ENCODE peak calls at places on chromosome 6, in eight cellular contexts. I is fibroblast of mammary gland, S is pancreas, Q is choroid plexus epithelial cell, B is GM23248, A is HFF-Myc, X is hepatocyte, Y is fibroblast of pulmonary artery. K is an unnamed sample.

GRCh38 chr6:37303891-37304503 is 46.1 kb upstream of the TMEM217 start:
- DNase-seq in I (peak), S (no peak), Q (peak), B (peak), A (peak), X (peak), Y (peak), K (peak)

GRCh38 chr6:135586388-135586787 is 88.8 kb upstream of the AHI1 start:
- DNase-seq in I (no peak), S (no peak), Q (no peak), B (no peak), A (no peak), X (no peak), Y (no peak), K (no peak)

GRCh38 chr6:4021862-4022715 is 56.8 kb downstream of the FAM217A start:
- DNase-seq in I (peak), S (no peak), Q (peak), B (peak), A (no peak), X (no peak), Y (peak), K (no peak)

GRCh38 chr6:72826744-72827438 is 205.0 kb downstream of the KCNQ5 start:
- DNase-seq in I (peak), S (no peak), Q (peak), B (peak), A (no peak), X (no peak), Y (peak), K (peak)

GRCh38 chr6:139732451-139732850 is 358.0 kb upstream of the CITED2 start:
- DNase-seq in I (peak), S (no peak), Q (peak), B (peak), A (no peak), X (peak), Y (peak), K (peak)

GRCh38 chr6:20712011-20712410 is 177.8 kb downstream of the CDKAL1 start:
- DNase-seq in I (no peak), S (no peak), Q (peak), B (no peak), A (no peak), X (no peak), Y (peak), K (no peak)

GRCh38 chr6:109024784-109025183 is 69.9 kb downstream of the SESN1 start:
- DNase-seq in I (peak), S (no peak), Q (peak), B (no peak), A (no peak), X (no peak), Y (peak), K (peak)

GRCh38 chr6:53361549-53362031 is 12.8 kb upstream of the ELOVL5 start:
- DNase-seq in I (peak), S (no peak), Q (no peak), B (peak), A (no peak), X (no peak), Y (no peak), K (peak)

GRCh38 chr6:52566853-52567279 is 10.0 kb downstream of the TRAM2 start:
- DNase-seq in I (peak), S (no peak), Q (peak), B (peak), A (peak), X (peak), Y (peak), K (peak)

GRCh38 chr6:43052842-43053544 is 658 bp downstream of the CUL7 start:
- DNase-seq in I (no peak), S (peak), Q (peak), B (peak), A (no peak), X (peak), Y (peak), K (peak)

GRCh38 chr6:44222486-44222986 is 859 bp upstream of the SLC29A1 start:
- DNase-seq in I (no peak), S (no peak), Q (no peak), B (no peak), A (no peak), X (no peak), Y (no peak), K (no peak)

GRCh38 chr6:100121854-100122609 is 128.0 kb upstream of the MCHR2 start:
- DNase-seq in I (peak), S (no peak), Q (no peak), B (peak), A (no peak), X (no peak), Y (no peak), K (no peak)

GRCh38 chr6:159828074-159828473 is 28.0 kb downstream of the PNLDC1 start:
- DNase-seq in I (peak), S (no peak), Q (peak), B (peak), A (no peak), X (no peak), Y (no peak), K (no peak)

GRCh38 chr6:125262026-125263013 is 39.4 kb downstream of the HDDC2 start:
- DNase-seq in I (peak), S (no peak), Q (peak), B (peak), A (no peak), X (no peak), Y (peak), K (peak)

GRCh38 chr6:142702501-142703460 is 242.2 kb downstream of the HIVEP2 start:
- DNase-seq in I (no peak), S (no peak), Q (peak), B (no peak), A (no peak), X (no peak), Y (peak), K (no peak)

GRCh38 chr6:166008441-166009369 is 158.9 kb downstream of the TBXT start:
- DNase-seq in I (peak), S (no peak), Q (peak), B (peak), A (no peak), X (peak), Y (peak), K (peak)

GRCh38 chr6:134537146-134537555 is 219.2 kb upstream of the SGK1 start:
- DNase-seq in I (peak), S (no peak), Q (peak), B (peak), A (peak), X (no peak), Y (peak), K (peak)

GRCh38 chr6:43016166-43016915 is 2.3 kb downstream of the KLHDC3 start:
- DNase-seq in I (no peak), S (no peak), Q (peak), B (no peak), A (no peak), X (no peak), Y (no peak), K (no peak)

GRCh38 chr6:17721671-17722070 is 14.9 kb upstream of the NUP153 start:
- DNase-seq in I (no peak), S (no peak), Q (no peak), B (no peak), A (no peak), X (no peak), Y (no peak), K (no peak)

GRCh38 chr6:33755070-33755869 is 8.6 kb upstream of the IP6K3 start:
- DNase-seq in I (no peak), S (no peak), Q (no peak), B (no peak), A (no peak), X (no peak), Y (no peak), K (no peak)

GRCh38 chr6:160519603-160520042 is 144.5 kb downstream of the LPA start:
- DNase-seq in I (no peak), S (no peak), Q (peak), B (no peak), A (no peak), X (no peak), Y (peak), K (no peak)

GRCh38 chr6:77467038-77467437 is 3.7 kb upstream of the HTR1B start:
- DNase-seq in I (no peak), S (no peak), Q (peak), B (peak), A (no peak), X (peak), Y (no peak), K (no peak)

GRCh38 chr6:148507774-148508173 is 165.1 kb downstream of the SASH1 start:
- DNase-seq in I (peak), S (no peak), Q (peak), B (peak), A (no peak), X (no peak), Y (peak), K (no peak)
- H3K4me3 ChIP-seq in I (peak), S (no peak), Q (no peak), B (peak), A (peak), X (no peak), Y (no peak), K (no peak)

GRCh38 chr6:157035576-157035975 is 258.4 kb downstream of the ARID1B start:
- DNase-seq in I (no peak), S (no peak), Q (no peak), B (no peak), A (no peak), X (no peak), Y (no peak), K (no peak)

GRCh38 chr6:157034433-157035230 is 257.5 kb downstream of the ARID1B start:
- DNase-seq in I (peak), S (no peak), Q (peak), B (peak), A (no peak), X (peak), Y (peak), K (no peak)

GRCh38 chr6:157032923-157033322 is 255.7 kb downstream of the ARID1B start:
- DNase-seq in I (no peak), S (no peak), Q (no peak), B (no peak), A (no peak), X (no peak), Y (no peak), K (no peak)

GRCh38 chr6:157036245-157036681 is 259.1 kb downstream of the ARID1B start:
- DNase-seq in I (peak), S (no peak), Q (peak), B (peak), A (no peak), X (peak), Y (peak), K (no peak)

GRCh38 chr6:157033428-157034140 is 256.4 kb downstream of the ARID1B start:
- DNase-seq in I (peak), S (no peak), Q (peak), B (peak), A (no peak), X (no peak), Y (peak), K (no peak)
- H3K4me3 ChIP-seq in I (peak), S (no peak), Q (peak), B (peak), A (peak), X (no peak), Y (peak), K (peak)

GRCh38 chr6:7535498-7535897 is 6.0 kb upstream of the DSP start:
- DNase-seq in I (peak), S (no peak), Q (peak), B (peak), A (no peak), X (no peak), Y (no peak), K (peak)

GRCh38 chr6:7532232-7532631 is 9.2 kb upstream of the DSP start:
- DNase-seq in I (no peak), S (no peak), Q (no peak), B (no peak), A (no peak), X (peak), Y (no peak), K (no peak)

GRCh38 chr6:7529141-7529540 is 12.3 kb upstream of the DSP start:
- DNase-seq in I (no peak), S (no peak), Q (no peak), B (no peak), A (no peak), X (no peak), Y (no peak), K (no peak)

GRCh38 chr6:7534192-7534591 is 7.3 kb upstream of the DSP start:
- DNase-seq in I (no peak), S (no peak), Q (no peak), B (no peak), A (no peak), X (no peak), Y (no peak), K (no peak)

GRCh38 chr6:7532821-7533220 is 8.7 kb upstream of the DSP start:
- DNase-seq in I (no peak), S (no peak), Q (no peak), B (no peak), A (no peak), X (no peak), Y (no peak), K (no peak)
- H3K4me3 ChIP-seq in I (no peak), S (no peak), Q (no peak), B (no peak), A (no peak), X (no peak), Y (no peak), K (no peak)

GRCh38 chr6:85417336-85417735 is 32.5 kb upstream of the NT5E start:
- DNase-seq in I (peak), S (no peak), Q (no peak), B (peak), A (no peak), X (no peak), Y (no peak), K (no peak)

GRCh38 chr6:85416049-85416448 is 33.8 kb upstream of the NT5E start:
- DNase-seq in I (peak), S (no peak), Q (peak), B (peak), A (no peak), X (no peak), Y (no peak), K (no peak)

GRCh38 chr6:85419046-85419759 is 30.7 kb upstream of the NT5E start:
- DNase-seq in I (no peak), S (no peak), Q (peak), B (peak), A (no peak), X (no peak), Y (no peak), K (no peak)

GRCh38 chr6:85418059-85418458 is 31.8 kb upstream of the NT5E start:
- DNase-seq in I (peak), S (no peak), Q (peak), B (peak), A (no peak), X (no peak), Y (peak), K (peak)

GRCh38 chr6:85416766-85417165 is 33.1 kb upstream of the NT5E start:
- DNase-seq in I (no peak), S (no peak), Q (no peak), B (peak), A (no peak), X (no peak), Y (no peak), K (no peak)
- H3K4me3 ChIP-seq in I (no peak), S (no peak), Q (no peak), B (no peak), A (no peak), X (no peak), Y (no peak), K (no peak)

DNA sequence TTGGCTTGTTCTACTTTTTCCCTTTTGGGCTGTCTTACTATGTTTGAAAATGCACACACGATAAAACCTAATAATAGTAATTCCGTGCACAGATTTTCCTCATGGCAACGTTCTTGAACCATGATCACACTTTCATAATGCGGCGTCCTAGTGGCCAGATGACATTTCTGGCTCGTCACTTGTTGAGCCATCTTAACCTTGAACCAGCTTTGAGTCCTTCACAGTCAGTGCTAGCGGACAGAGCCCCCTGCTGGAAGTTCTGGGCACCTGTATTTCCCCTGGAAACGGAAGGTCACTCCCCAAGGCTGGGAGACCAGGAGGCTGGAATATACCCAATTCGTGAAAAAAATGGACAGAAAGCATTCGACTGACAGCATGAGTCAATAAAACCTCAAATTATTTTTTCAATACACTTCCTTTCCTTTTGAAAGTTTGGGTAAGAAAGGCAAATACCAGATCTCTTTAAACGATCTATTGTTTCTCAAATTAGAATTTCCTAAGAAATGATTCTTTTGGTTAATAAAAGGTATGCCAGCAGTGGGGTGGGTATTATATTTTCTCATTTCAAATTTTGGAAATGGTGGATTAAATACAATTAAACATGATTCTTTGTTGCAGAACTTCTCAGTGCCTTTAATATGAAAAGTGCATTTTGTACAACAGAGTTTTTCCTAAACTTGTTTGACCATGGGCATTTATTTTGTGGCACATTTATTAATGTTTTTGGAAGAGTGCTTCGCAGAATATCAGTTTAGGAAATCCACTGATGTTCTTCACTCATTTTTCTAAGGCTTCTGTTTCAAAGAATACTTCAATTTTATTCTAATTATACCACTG is 542.3 kb downstream of the QKI start:
- DNase-seq in I (peak), S (peak), Q (peak), B (peak), A (peak), X (peak), Y (peak), K (peak)
- H3K4me3 ChIP-seq in I (no peak), S (no peak), Q (no peak), B (peak), A (no peak), X (no peak), Y (no peak), K (no peak)

GRCh38 chr6:1608976-1609661 is 596 bp upstream of the FOXC1 start:
- DNase-seq in I (no peak), S (peak), Q (no peak), B (peak), A (no peak), X (peak), Y (no peak), K (no peak)
- H3K4me3 ChIP-seq in I (peak), S (peak), Q (peak), B (peak), A (peak), X (no peak), Y (peak), K (peak)

K was measured in brain microvascular endothelial cell.